ENCODE peak calls at places on chromosomes 11 and 22, in four cellular contexts. W is K562, M is HepG2, D is HCT116. O is an unnamed sample.

GRCh38 chr11:16750417-16750816 is 12.0 kb downstream of the C11orf58 start:
- DNase-seq in W (no peak), M (no peak), D (no peak), O (no peak)

GRCh38 chr11:80722616-80723015 is 1281.8 kb upstream of the TENM4 start:
- DNase-seq in M (no peak), W (no peak), D (no peak), O (no peak)

GRCh38 chr11:2266586-2267305 is 3.6 kb downstream of the ASCL2 start:
- DNase-seq in M (no peak), W (no peak), D (no peak), O (no peak)

GRCh38 chr11:126268361-126268707 is 361 bp downstream of the SRPRA start:
- DNase-seq in D (no peak), M (no peak), W (peak; percentile 76), O (no peak)

GRCh38 chr11:4111834-4112233 is 17.2 kb downstream of the RRM1 start:
- DNase-seq in D (no peak), W (no peak), M (no peak), O (no peak)

GRCh38 chr11:75577198-75577597 is 15.1 kb downstream of the SERPINH1 start:
- DNase-seq in W (peak; percentile 79), D (no peak), M (no peak), O (no peak)

GRCh38 chr11:67113231-67113721 is 5.8 kb upstream of the KDM2A start:
- DNase-seq in W (no peak), D (no peak), M (no peak), O (no peak)

GRCh38 chr11:10650630-10651029 is 42.9 kb downstream of the IRAG1 start:
- DNase-seq in M (no peak), W (no peak), D (no peak), O (no peak)

GRCh38 chr11:14259186-14259784 is 99.7 kb downstream of the RRAS2 start:
- DNase-seq in W (no peak), D (no peak), M (no peak), O (no peak)

GRCh38 chr11:57410287-57410686 is 16.6 kb downstream of the SLC43A3 start:
- DNase-seq in W (no peak), M (no peak), D (no peak), O (no peak)

GRCh38 chr11:46160100-46160499 is 38.8 kb upstream of the PHF21A start:
- DNase-seq in M (no peak), W (no peak), D (no peak), O (no peak)

DNA sequence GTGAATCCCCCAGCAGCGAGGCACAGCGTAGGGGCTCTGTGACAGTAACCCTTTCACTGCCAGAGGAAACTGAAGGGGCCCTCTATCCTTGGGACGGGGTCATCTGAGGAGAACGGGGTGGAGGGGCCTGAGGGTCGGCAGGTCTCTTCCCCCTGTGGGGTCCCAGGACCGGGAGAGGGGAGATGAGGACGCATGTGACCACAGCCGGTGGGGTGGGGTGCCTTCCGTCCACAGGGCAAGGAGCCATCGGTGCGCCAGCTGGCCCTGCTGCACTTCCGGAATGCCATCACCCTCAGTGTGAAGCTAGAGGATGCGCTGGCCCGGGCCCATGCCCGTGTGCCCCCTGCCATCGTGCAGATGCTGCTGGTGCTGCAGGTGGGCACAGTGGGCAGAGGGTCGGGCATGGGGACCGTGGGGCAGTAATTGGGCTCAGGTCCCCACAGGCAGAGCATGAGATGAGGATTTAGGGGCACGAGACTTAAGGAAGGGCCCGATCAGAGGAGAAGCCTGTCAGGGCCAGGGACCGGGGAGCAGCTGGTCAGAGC is 20.3 kb upstream of the ARHGAP8 start:
- DNase-seq in M (no peak), D (no peak), W (no peak), O (no peak)
- H3K4me1 ChIP-seq in M (peaks cover 23% of the 10 kb centered on the region), D (no peaks in the 10 kb centered on the region), W (peaks cover 33% of the 10 kb centered on the region), O (no peaks in the 10 kb centered on the region)

GRCh38 chr11:65479184-65480145 is 19.4 kb upstream of the MALAT1 start:
- DNase-seq in M (no peak), W (no peak), D (no peak), O (no peak)
- TF ChIP-seq TCF7L2 in M (no peak), W (no peak), D (no peak), O (no peak)

GRCh38 chr22:48397531-48398180 is 1430.0 kb downstream of the BRD1 start:
- DNase-seq in D (no peak), W (no peak), M (no peak), O (no peak)
- H3K9me3 ChIP-seq in D (no peaks in the 10 kb centered on the region), W (no peaks in the 10 kb centered on the region), M (no peaks in the 10 kb centered on the region), O (no peaks in the 10 kb centered on the region)

GRCh38 chr11:128687321-128687720 is 6.6 kb upstream of the FLI1 start:
- DNase-seq in W (peak; percentile 22), M (no peak), D (no peak), O (no peak)

GRCh38 chr11:128686745-128687177 is 7.1 kb upstream of the FLI1 start:
- DNase-seq in W (no peak), M (no peak), D (no peak), O (no peak)

GRCh38 chr11:128685383-128686044 is 8.4 kb upstream of the FLI1 start:
- DNase-seq in D (no peak), W (no peak), M (no peak), O (no peak)

GRCh38 chr11:128686045-128686741 is 7.7 kb upstream of the FLI1 start:
- DNase-seq in M (no peak), W (no peak), D (no peak), O (no peak)

DNA sequence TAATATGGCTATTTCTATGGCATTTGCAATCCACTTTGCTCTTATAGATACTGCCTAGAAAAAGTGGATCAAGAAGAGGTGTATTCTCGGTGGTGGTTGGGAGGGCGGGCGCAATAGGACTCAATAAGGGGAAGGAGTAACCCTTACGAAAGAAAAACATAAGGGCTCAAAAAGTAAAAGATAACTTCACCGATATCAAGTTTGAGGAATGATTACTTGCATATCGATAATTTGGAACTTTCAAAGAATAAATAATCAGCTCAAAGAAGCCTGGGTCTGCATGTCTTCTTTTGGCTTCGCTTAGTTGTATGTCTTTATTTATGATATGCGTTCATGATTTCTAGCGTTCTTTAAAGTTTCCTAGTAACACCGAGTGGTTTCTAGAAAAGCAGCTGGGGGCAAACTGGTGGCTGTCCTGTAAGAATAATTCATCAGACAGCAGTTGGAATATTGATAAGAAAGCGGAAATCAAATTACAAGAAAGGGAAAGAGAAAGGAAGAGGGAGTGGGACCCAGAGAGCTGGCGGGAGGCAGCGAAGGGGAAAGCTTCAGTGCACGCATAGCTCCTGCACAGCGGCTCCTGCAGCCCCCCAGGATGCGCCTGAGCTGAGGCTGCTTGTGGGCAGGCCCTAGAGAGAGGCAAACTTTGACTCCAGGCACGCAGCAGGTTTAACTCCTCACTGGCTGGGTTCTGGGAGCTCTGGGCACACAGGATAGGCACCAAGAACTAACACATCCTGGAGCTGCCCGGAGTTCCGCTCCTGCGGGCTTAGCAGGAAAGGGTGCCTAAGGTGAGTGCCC is 9.1 kb upstream of the FLI1 start:
- DNase-seq in M (no peak), W (no peak), D (no peak), O (no peak)
- H3K4me1 ChIP-seq in M (no peaks in the 10 kb centered on the region), W (peaks cover 4% of the 10 kb centered on the region), D (no peaks in the 10 kb centered on the region), O (peaks cover 11% of the 10 kb centered on the region)

O was measured in Panc1.